ENCODE peak calls at places on chromosomes 1 and 21, in four cellular contexts. V is GM23338, Y is neural progenitor cell, T is uterus. U is an unnamed sample.

GRCh38 chr1:9822897-9823692 is 670 bp downstream of the CLSTN1 start:
- DNase-seq in V (peak), Y (peak), T (peak), U (no peak)

GRCh38 chr1:26363549-26364448 is 8.8 kb downstream of the ZNF683 start:
- DNase-seq in V (peak), Y (peak), T (peak), U (no peak)

GRCh38 chr1:204390731-204391466 is 20.7 kb downstream of the PPP1R15B start:
- DNase-seq in V (no peak), Y (no peak), T (no peak), U (no peak)

GRCh38 chr1:205227584-205228006 is at the start of gene TMCC2:
- DNase-seq in V (peak), Y (peak), T (peak), U (no peak)

GRCh38 chr1:233081686-233082085 is 131.3 kb downstream of the NTPCR start:
- DNase-seq in V (no peak), Y (no peak), T (no peak), U (no peak)

GRCh38 chr1:33653226-33653625 is 180.8 kb downstream of the ZSCAN20 start:
- DNase-seq in V (no peak), Y (no peak), T (no peak), U (no peak)

GRCh38 chr1:98920441-98921110 is 84.1 kb downstream of the PLPPR5 start:
- DNase-seq in V (no peak), Y (no peak), T (no peak), U (peak)

GRCh38 chr1:193766329-193766728 is 579.9 kb upstream of the B3GALT2 start:
- DNase-seq in V (peak), Y (peak), T (no peak), U (no peak)

GRCh38 chr1:11384170-11384554 is 94.8 kb upstream of the DISP3 start:
- DNase-seq in V (no peak), Y (no peak), T (no peak), U (no peak)

GRCh38 chr1:24353292-24353891 is 34.2 kb downstream of the GRHL3 start:
- DNase-seq in V (no peak), Y (no peak), T (no peak), U (no peak)

GRCh38 chr1:227316456-227316855 is 1.8 kb downstream of the CDC42BPA start:
- DNase-seq in V (no peak), Y (no peak), T (no peak), U (no peak)

GRCh38 chr1:227318852-227319607 is 738 bp upstream of the CDC42BPA start:
- DNase-seq in V (peak), Y (peak), T (peak), U (no peak)

GRCh38 chr1:227318003-227318851 is at the start of gene CDC42BPA:
- DNase-seq in V (peak), Y (peak), T (peak), U (no peak)

GRCh38 chr1:227316941-227317540 is 1.3 kb downstream of the CDC42BPA start:
- DNase-seq in V (no peak), Y (peak), T (no peak), U (no peak)

GRCh38 chr1:227317541-227318002 is 720 bp downstream of the CDC42BPA start:
- DNase-seq in V (peak), Y (peak), T (peak), U (no peak)
- TF ChIP-seq CTCF in V (no peak), Y (peak), T (peak), U (peak)

DNA sequence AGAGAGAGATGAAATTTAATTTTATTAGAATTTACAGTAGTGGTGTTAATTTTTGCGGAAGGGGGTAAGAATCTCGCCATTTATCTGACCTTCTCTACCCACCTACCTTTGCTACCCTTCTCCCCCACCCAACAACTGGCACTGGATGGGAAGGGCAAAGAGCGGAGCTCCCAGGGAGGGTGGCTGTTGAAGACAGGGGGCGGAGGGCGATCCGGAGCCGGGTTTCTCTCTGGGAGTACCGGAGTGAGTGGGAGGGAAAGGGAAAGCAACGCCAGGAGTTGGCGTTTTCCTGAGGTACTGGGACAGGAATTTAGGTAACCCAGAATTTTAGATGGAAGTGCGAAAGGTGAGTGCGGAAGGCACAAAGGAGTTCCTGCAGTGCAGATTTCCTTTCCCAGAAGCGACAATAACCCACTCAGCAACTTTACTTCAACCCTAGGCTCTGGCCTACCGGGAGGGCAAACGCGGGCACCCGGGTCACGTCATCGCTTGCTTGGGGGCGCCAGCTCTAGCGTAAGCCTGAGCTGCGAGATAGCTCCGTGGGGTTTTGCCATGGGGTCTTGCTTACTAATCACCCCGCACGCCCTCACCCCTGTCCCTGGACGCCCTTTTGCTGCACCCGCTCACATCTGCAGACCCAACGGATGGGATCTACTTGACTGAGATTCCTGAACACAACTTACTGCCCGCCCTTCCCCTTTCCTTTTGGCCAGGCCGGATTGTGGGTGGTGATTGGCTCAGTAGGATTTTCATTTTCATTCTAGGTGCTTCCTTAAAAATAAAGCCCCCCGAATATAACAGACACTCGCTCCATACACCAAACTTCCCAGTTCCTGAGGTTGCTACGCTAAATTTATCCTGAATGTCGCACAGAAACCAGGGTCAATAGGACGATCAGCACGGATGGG is 413.0 kb upstream of the ESRRG start:
- DNase-seq in V (peak), Y (peak), T (no peak), U (no peak)
- H3K4me3 ChIP-seq in V (peak), Y (peak), T (no peak), U (no peak)

DNA sequence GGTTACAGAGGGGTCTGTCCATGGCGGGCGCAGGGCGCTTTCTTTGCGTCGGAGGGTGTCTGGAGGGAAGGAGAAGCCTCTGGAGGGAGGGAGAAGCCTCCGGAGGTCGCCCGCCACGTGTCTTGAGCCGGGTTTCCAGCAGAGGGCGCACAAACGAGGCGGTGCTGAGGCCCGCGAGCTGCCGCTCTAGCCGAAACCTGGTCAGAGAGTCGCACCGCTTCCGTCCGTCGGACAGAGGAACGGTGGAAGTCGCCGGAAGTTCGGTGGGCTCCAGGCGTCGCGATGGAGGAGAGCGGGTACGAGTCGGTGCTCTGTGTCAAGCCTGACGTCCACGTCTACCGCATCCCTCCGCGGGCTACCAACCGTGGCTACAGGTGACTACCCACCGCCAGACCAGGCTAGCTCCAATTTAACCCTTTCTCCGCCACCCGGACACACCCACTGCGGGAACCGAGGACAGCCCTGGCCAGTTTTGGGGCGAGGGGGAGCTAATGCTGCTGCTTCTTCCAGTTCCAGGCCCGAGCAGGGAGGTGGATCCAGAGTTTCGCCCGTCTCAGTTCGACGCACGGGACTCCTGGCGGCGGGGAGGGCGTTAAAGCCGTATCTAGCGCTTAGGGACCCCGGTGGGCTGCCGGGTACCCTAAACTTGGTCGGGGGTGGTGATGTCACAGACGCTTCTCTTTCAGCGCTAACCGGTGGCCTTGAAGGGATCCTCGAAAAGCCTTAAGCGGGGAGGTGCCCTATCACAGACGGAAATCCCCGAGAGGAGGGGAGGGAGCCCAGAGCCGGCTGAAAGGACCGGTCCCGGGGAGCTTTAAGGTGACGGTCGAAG is at the start of gene NECAP2:
- DNase-seq in V (peak), Y (peak), T (peak), U (peak)
- TF ChIP-seq CTCF in V (peak), Y (peak), T (peak), U (peak)

GRCh38 chr1:81802601-81803422 is 2.1 kb downstream of the ADGRL2 start:
- DNase-seq in V (peak), Y (peak), T (peak), U (no peak)
- H3K4me3 ChIP-seq in V (peak), Y (peak), T (peak), U (peak)

DNA sequence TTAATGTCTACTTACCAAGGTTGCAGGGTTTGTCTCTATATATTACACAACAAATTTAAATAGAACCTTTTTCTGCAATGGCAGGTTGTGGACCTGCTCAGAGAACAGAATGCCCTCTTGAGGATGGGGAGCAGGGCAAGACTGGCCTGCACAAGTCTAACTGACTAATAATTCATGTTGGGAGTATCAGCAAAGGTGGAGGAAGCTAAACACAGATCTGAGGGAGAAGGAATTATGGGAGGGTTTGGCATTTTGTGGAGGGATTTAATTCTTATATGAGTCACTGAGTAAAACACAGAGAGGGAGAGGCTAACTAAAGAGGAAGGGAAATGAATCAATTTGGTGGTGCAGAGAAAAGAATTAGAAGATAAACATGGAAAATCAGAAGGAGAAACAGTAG is 40.0 kb downstream of the CLDN17 start:
- DNase-seq in V (no peak), Y (no peak), T (no peak), U (no peak)
- TF ChIP-seq CTCF in V (no peak), Y (no peak), T (no peak), U (no peak)

GRCh38 chr1:167616521-167616920 is 13.5 kb upstream of the RCSD1 start:
- DNase-seq in V (no peak), Y (no peak), T (no peak), U (no peak)

GRCh38 chr1:167618366-167618765 is 11.7 kb upstream of the RCSD1 start:
- DNase-seq in V (no peak), Y (no peak), T (no peak), U (no peak)

GRCh38 chr1:167617950-167618269 is 12.1 kb upstream of the RCSD1 start:
- DNase-seq in V (no peak), Y (no peak), T (no peak), U (no peak)

GRCh38 chr1:167618789-167619188 is 11.2 kb upstream of the RCSD1 start:
- DNase-seq in V (no peak), Y (no peak), T (no peak), U (no peak)

DNA sequence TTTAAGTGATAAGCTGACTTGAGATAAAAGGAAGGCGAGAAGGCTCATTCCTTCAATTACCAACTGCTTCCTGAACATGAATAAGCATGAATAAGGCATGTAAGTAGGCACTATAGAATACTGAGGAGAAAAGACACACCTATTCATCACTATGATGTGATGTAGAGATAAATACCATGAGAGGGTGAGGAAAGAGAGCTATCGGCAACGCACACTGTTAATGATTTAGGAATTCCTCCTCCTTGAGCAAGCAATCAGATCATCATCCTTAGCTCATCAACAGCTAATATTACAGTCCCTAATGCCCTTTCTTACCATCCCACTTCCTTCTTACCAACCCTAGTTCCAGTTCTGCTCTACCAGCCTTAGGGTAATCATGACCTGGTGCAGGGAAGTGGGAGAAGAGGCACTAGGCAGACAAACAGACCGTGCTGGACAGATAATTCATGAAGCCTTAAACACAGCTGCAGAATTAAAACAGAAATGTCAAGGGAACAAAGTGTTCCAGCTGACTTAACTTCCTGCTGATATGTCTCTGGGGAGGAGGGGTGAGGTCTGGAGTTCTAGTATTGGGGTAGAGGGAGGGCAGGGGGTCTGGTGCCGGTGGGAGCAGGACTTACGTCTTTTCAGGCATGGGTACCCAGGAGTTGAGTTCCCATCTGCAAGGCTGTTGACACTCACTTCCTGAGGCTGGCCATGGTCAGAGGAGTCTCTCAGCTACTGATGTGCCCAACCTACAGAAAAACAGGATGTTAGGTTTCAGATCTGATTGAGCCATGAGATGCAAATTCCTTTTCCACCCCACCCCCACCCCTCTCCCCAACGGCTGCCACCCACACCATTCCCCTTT is 12.7 kb upstream of the RCSD1 start:
- DNase-seq in V (peak), Y (peak), T (peak), U (no peak)
- H3K4me3 ChIP-seq in V (no peak), Y (no peak), T (no peak), U (no peak)

GRCh38 chr1:18948913-18949688 is 7.4 kb downstream of the IFFO2 start:
- DNase-seq in V (peak), Y (peak), T (peak), U (no peak)
- TF ChIP-seq CTCF in V (no peak), Y (no peak), T (no peak), U (no peak)

GRCh38 chr1:3899776-3900149 is 309 bp downstream of the C1orf174 start:
- DNase-seq in V (peak), Y (peak), T (no peak), U (no peak)

GRCh38 chr1:3896396-3897000 is 3.6 kb downstream of the C1orf174 start:
- DNase-seq in V (no peak), Y (no peak), T (no peak), U (no peak)

GRCh38 chr1:3898994-3899775 is 887 bp downstream of the C1orf174 start:
- DNase-seq in V (peak), Y (no peak), T (no peak), U (no peak)

GRCh38 chr1:3900150-3900968 is at the start of gene C1orf174:
- DNase-seq in V (peak), Y (peak), T (peak), U (peak)

GRCh38 chr1:3898475-3898735 is 1.7 kb downstream of the C1orf174 start:
- DNase-seq in V (no peak), Y (no peak), T (no peak), U (no peak)
- H3K4me3 ChIP-seq in V (no peak), Y (no peak), T (no peak), U (no peak)